ENCODE peak calls at places on chromosomes 1 and 21, in seven cellular contexts. U is vagina, K is spleen, I is DND-41, R is body of pancreas, M is neural progenitor cell, B is uterus. H is an unnamed sample.

GRCh38 chr1:43525995-43526394 is 4.7 kb upstream of the PTPRF start:
- DNase-seq in U (no peak), K (peak; percentile 30), I (no peak), R (no peak), M (no peak), B (no peak), H (no peak)

GRCh38 chr1:173410794-173411236 is 66.3 kb upstream of the PRDX6 start:
- DNase-seq in U (no peak), K (peak; percentile 83), I (no peak), R (no peak), M (no peak), B (no peak), H (no peak)

GRCh38 chr1:56788588-56788987 is 30.6 kb downstream of the FYB2 start:
- DNase-seq in U (no peak), K (no peak), I (no peak), R (peak; percentile 68), M (no peak), B (no peak), H (no peak)

GRCh38 chr1:28144203-28145135 is 32.0 kb downstream of the PTAFR start:
- DNase-seq in U (no peak), K (peak; percentile 19), I (no peak), R (no peak), M (no peak), B (no peak), H (no peak)

GRCh38 chr1:205339717-205340116 is 17.0 kb downstream of the KLHDC8A start:
- DNase-seq in U (no peak), K (no peak), I (no peak), R (no peak), M (no peak), B (no peak), H (no peak)

GRCh38 chr21:31343680-31344480 is at the start of gene TIAM1:
- DNase-seq in U (no peak), K (no peak), I (no peak), R (peak; percentile 16), M (peak; percentile 68), B (peak; percentile 15), H (peak; percentile 80)

GRCh38 chr1:59414406-59415133 is 117.7 kb downstream of the FGGY start:
- DNase-seq in U (no peak), K (no peak), I (no peak), R (no peak), M (no peak), B (no peak), H (no peak)

GRCh38 chr1:208652300-208653160 is 408.3 kb upstream of the PLXNA2 start:
- DNase-seq in U (no peak), K (no peak), I (peak; percentile 49), R (peak; percentile 66), M (peak; percentile 78), B (peak; percentile 16), H (peak; percentile 38)

GRCh38 chr1:51948491-51948915 is 42.0 kb downstream of the RAB3B start:
- DNase-seq in U (no peak), K (no peak), I (no peak), R (no peak), M (no peak), B (no peak), H (no peak)

GRCh38 chr1:51953079-51953478 is 37.4 kb downstream of the RAB3B start:
- DNase-seq in U (no peak), K (no peak), I (peak; percentile 57), R (no peak), M (no peak), B (no peak), H (no peak)

GRCh38 chr1:51952638-51953037 is 37.9 kb downstream of the RAB3B start:
- DNase-seq in U (no peak), K (no peak), I (no peak), R (no peak), M (no peak), B (no peak), H (no peak)

GRCh38 chr1:51949014-51949702 is 41.3 kb downstream of the RAB3B start:
- DNase-seq in U (no peak), K (no peak), I (no peak), R (no peak), M (no peak), B (no peak), H (no peak)

GRCh38 chr1:51950701-51951100 is 39.8 kb downstream of the RAB3B start:
- DNase-seq in U (no peak), K (no peak), I (no peak), R (no peak), M (no peak), B (no peak), H (no peak)
- H3K4me1 ChIP-seq in U (no peaks in the 10 kb centered on the region), K (no peaks in the 10 kb centered on the region), I (peaks cover 29% of the 10 kb centered on the region), R (no peaks in the 10 kb centered on the region), M (peaks cover 15% of the 10 kb centered on the region), B (no peaks in the 10 kb centered on the region), H (no peaks in the 10 kb centered on the region)

GRCh38 chr1:155978325-155978972 is at the start of gene ARHGEF2:
- DNase-seq in U (no peak), K (peak; percentile 98), I (peak; percentile 90), R (peak; percentile 70), M (peak; percentile 95), B (peak; percentile 84), H (peak; percentile 97)
- TF ChIP-seq CTCF in U (no peak), K (no peak), I (peak; percentile 58), R (no peak), M (peak; percentile 66), B (peak; percentile 20), H (peak; percentile 11)

DNA sequence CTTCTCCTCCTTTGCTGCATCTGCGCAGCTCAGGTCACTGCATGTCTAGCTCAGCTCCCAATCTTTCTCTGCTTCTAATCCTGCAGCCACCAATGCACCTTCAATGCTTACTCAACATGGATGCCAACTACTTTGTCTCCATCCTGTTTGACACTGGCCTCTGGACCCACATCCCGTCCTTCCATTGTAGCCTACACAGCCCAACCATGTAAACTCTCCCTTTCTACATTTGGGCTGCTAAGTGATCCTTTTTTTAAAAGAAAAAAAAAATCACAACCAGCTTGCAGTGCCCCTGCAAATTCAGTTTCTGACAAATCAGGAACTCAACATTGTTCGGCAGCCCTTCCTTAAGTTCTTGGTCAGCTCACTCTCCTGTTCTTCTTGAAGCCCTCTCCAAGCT is 9.4 kb upstream of the CRABP2 start:
- DNase-seq in U (no peak), K (no peak), I (no peak), R (no peak), M (no peak), B (no peak), H (no peak)
- H3K27ac ChIP-seq in U (no peak overlapping the region), K (no peak overlapping the region), I (no peak overlapping the region), R (no peak overlapping the region), M (no peak overlapping the region), B (no peak overlapping the region), H (no peak overlapping the region)

DNA sequence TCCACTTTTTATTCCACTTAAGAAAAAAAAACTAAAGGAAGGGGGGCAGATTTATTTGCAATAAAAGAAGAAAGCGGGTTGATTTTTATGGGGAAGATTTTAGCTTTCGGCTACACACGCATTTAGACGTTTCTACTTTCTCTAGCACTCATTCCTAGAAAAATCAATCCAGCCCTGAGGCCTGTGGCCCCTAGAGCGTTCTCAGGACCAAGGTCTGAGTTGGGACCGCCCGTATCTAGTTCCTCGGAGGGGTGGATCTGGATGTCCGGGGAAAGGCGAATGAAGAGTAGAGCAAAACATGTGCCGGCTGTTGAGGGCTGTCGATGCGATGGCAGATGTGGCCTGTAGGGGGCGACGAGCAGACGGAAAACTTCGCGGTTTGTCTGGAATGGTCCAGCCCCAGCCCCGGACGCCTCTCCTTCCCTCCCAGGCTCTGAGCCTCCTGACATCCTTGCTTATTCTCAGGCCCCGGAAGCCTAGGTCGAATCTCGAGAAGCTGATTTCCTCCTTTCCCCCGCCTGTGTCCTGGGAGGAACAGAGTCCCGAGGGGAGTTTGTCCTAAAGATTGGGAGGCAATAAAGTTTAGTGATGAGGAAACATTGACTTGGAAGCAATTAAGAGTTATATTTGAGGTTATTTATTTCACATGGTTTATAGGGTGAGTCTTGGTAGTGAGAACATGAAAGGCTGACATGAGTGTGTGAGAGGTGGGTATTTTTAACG is 5.2 kb downstream of the FOXD3 start:
- DNase-seq in U (no peak), K (peak; percentile 82), I (peak; percentile 31), R (peak; percentile 43), M (peak; percentile 90), B (no peak), H (peak; percentile 64)
- H3K4me1 ChIP-seq in U (peaks cover 22% of the 10 kb centered on the region), K (peaks cover 55% of the 10 kb centered on the region), I (no peaks in the 10 kb centered on the region), R (peaks cover 21% of the 10 kb centered on the region), M (peaks cover 12% of the 10 kb centered on the region), B (peaks cover 17% of the 10 kb centered on the region), H (peaks cover 28% of the 10 kb centered on the region)

GRCh38 chr1:229231754-229232119 is 39.2 kb upstream of the RAB4A start:
- DNase-seq in U (peak; percentile 49), K (no peak), I (no peak), R (no peak), M (no peak), B (no peak), H (no peak)
- TF ChIP-seq CTCF in U (no peak), K (no peak), I (no peak), R (no peak), M (no peak), B (no peak), H (no peak)

GRCh38 chr1:226658538-226659125 is 80.5 kb downstream of the ITPKB start:
- DNase-seq in U (no peak), K (peak; percentile 66), I (no peak), R (no peak), M (no peak), B (no peak), H (peak; percentile 43)

GRCh38 chr1:226659136-226659535 is 79.9 kb downstream of the ITPKB start:
- DNase-seq in U (no peak), K (peak; percentile 74), I (no peak), R (no peak), M (no peak), B (no peak), H (no peak)

GRCh38 chr1:226659641-226660040 is 79.4 kb downstream of the ITPKB start:
- DNase-seq in U (no peak), K (peak; percentile 63), I (no peak), R (no peak), M (no peak), B (no peak), H (no peak)

GRCh38 chr1:226656601-226657277 is 82.3 kb downstream of the ITPKB start:
- DNase-seq in U (no peak), K (peak; percentile 72), I (no peak), R (peak; percentile 93), M (no peak), B (no peak), H (no peak)

DNA sequence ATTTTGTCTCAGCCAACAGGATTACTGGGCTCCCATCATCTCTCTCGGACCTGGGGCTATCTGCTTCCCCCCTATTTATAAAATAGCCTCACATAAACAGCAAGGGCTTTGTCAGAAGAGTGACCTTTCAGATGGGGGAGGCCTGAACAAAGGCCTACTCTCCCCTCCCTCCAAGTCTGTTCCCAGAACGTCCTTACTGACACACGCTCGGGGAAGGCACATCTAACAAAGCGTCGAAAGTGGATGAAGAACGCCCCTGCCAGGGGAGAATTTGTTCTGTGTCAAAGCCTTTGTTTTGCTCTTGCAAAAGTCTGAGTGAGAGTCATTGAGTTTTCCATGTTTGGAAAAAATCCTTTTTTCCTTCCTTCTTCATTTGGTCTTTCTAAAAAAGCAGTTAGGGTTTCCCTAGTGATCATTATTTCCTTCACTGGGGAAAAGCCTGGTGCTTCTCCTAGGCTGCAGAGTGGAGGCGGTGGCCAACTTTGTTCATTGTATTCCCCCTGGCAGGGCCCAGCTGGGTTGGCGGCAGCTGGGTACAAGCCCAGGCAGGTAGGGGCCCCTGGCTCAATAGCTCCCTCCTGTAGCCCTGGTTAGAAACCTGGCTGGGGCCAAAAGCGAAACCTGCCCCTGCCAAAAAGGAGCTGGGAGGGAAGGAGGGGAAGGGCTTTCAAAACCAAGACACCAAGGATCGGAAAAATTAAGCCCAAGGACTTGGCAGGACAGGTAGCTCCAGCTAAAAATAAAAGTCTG is 81.1 kb downstream of the ITPKB start:
- DNase-seq in U (no peak), K (peak; percentile 60), I (no peak), R (peak; percentile 76), M (no peak), B (no peak), H (peak; percentile 51)
- H3K27ac ChIP-seq in U (peak overlapping the region; percentile 98), K (no peak overlapping the region), I (no peak overlapping the region), R (peak overlapping the region; percentile 77), M (no peak overlapping the region), B (no peak overlapping the region), H (no peak overlapping the region)

H was measured in left lung.